ENCODE peak calls at places on chromosomes 3 and 15, in nine cellular contexts. One of them, this sample, is unnamed.
A peak's percentile ranks its signal among the peaks of the same experiment; 100 is the strongest.

GRCh38 chr3:67077656-67078055 is 79.5 kb downstream of the KBTBD8 start:
- DNase-seq in activated T-helper 1 cell treated with Interleukin-2 at 50 U/mL for 16 hours: no peak
- DNase-seq in GM04504: no peak
- DNase-seq in effector memory CD8-positive, alpha-beta T cell: no peak
- DNase-seq in hepatic stellate cell: no peak
- DNase-seq in KG1: no peak
- DNase-seq in mucosa of gallbladder: no peak
- DNase-seq in hypothalamus: no peak
- DNase-seq in HFF-Myc: no peak
- DNase-seq in this sample: no peak

GRCh38 chr3:126131881-126132750 is 48.2 kb upstream of the SLC41A3 start:
- DNase-seq in mucosa of gallbladder: no peak
- DNase-seq in KG1: no peak
- DNase-seq in HFF-Myc: no peak
- DNase-seq in hypothalamus: no peak
- DNase-seq in GM04504: no peak
- DNase-seq in effector memory CD8-positive, alpha-beta T cell: no peak
- DNase-seq in activated T-helper 1 cell treated with Interleukin-2 at 50 U/mL for 16 hours: no peak
- DNase-seq in hepatic stellate cell: no peak
- DNase-seq in this sample: no peak

GRCh38 chr3:28860307-28860706 is 420.6 kb upstream of the RBMS3 start:
- DNase-seq in HFF-Myc: no peak
- DNase-seq in hypothalamus: peak; percentile 41
- DNase-seq in GM04504: no peak
- DNase-seq in activated T-helper 1 cell treated with Interleukin-2 at 50 U/mL for 16 hours: no peak
- DNase-seq in effector memory CD8-positive, alpha-beta T cell: no peak
- DNase-seq in hepatic stellate cell: no peak
- DNase-seq in mucosa of gallbladder: peak; percentile 16
- DNase-seq in KG1: peak; percentile 15
- DNase-seq in this sample: no peak

GRCh38 chr3:96267577-96267976 is 546.8 kb upstream of the EPHA6 start:
- DNase-seq in HFF-Myc: no peak
- DNase-seq in effector memory CD8-positive, alpha-beta T cell: no peak
- DNase-seq in mucosa of gallbladder: peak; percentile 16
- DNase-seq in hypothalamus: no peak
- DNase-seq in hepatic stellate cell: no peak
- DNase-seq in KG1: no peak
- DNase-seq in GM04504: no peak
- DNase-seq in activated T-helper 1 cell treated with Interleukin-2 at 50 U/mL for 16 hours: no peak
- DNase-seq in this sample: no peak

GRCh38 chr15:39404767-39405173 is 176.1 kb upstream of the THBS1 start:
- DNase-seq in GM04504: peak; percentile 97
- DNase-seq in effector memory CD8-positive, alpha-beta T cell: no peak
- DNase-seq in activated T-helper 1 cell treated with Interleukin-2 at 50 U/mL for 16 hours: no peak
- DNase-seq in HFF-Myc: peak; percentile 63
- DNase-seq in KG1: no peak
- DNase-seq in mucosa of gallbladder: no peak
- DNase-seq in hypothalamus: no peak
- DNase-seq in hepatic stellate cell: peak; percentile 46
- DNase-seq in this sample: peak; percentile 70

GRCh38 chr15:70870066-70870465 is 16.1 kb upstream of the LARP6 start:
- DNase-seq in GM04504: no peak
- DNase-seq in effector memory CD8-positive, alpha-beta T cell: no peak
- DNase-seq in mucosa of gallbladder: no peak
- DNase-seq in HFF-Myc: no peak
- DNase-seq in hypothalamus: no peak
- DNase-seq in hepatic stellate cell: peak; percentile 60
- DNase-seq in KG1: no peak
- DNase-seq in activated T-helper 1 cell treated with Interleukin-2 at 50 U/mL for 16 hours: no peak
- DNase-seq in this sample: no peak

GRCh38 chr3:197854596-197855343 is 63.7 kb downstream of the LRCH3 start:
- DNase-seq in GM04504: peak; percentile 69
- DNase-seq in mucosa of gallbladder: no peak
- DNase-seq in hypothalamus: no peak
- DNase-seq in activated T-helper 1 cell treated with Interleukin-2 at 50 U/mL for 16 hours: no peak
- DNase-seq in effector memory CD8-positive, alpha-beta T cell: no peak
- DNase-seq in hepatic stellate cell: peak; percentile 85
- DNase-seq in KG1: no peak
- DNase-seq in HFF-Myc: peak; percentile 33
- DNase-seq in this sample: peak; percentile 65

GRCh38 chr3:49076627-49077026 is 17.2 kb downstream of the QRICH1 start:
- DNase-seq in activated T-helper 1 cell treated with Interleukin-2 at 50 U/mL for 16 hours: no peak
- DNase-seq in hepatic stellate cell: no peak
- DNase-seq in GM04504: no peak
- DNase-seq in effector memory CD8-positive, alpha-beta T cell: no peak
- DNase-seq in KG1: no peak
- DNase-seq in HFF-Myc: no peak
- DNase-seq in mucosa of gallbladder: no peak
- DNase-seq in hypothalamus: no peak
- DNase-seq in this sample: no peak

GRCh38 chr3:127305499-127305898 is 17.7 kb upstream of the PRR20G start:
- DNase-seq in mucosa of gallbladder: no peak
- DNase-seq in hypothalamus: no peak
- DNase-seq in KG1: no peak
- DNase-seq in GM04504: no peak
- DNase-seq in HFF-Myc: no peak
- DNase-seq in effector memory CD8-positive, alpha-beta T cell: no peak
- DNase-seq in hepatic stellate cell: no peak
- DNase-seq in activated T-helper 1 cell treated with Interleukin-2 at 50 U/mL for 16 hours: no peak
- DNase-seq in this sample: no peak

GRCh38 chr3:69772152-69772867 is 33.0 kb downstream of the MITF start:
- DNase-seq in hepatic stellate cell: no peak
- DNase-seq in hypothalamus: no peak
- DNase-seq in KG1: no peak
- DNase-seq in effector memory CD8-positive, alpha-beta T cell: no peak
- DNase-seq in HFF-Myc: no peak
- DNase-seq in GM04504: no peak
- DNase-seq in mucosa of gallbladder: no peak
- DNase-seq in activated T-helper 1 cell treated with Interleukin-2 at 50 U/mL for 16 hours: no peak
- DNase-seq in this sample: no peak

GRCh38 chr3:189267981-189268613 is 96.3 kb downstream of the TPRG1 start:
- DNase-seq in HFF-Myc: no peak
- DNase-seq in KG1: no peak
- DNase-seq in hepatic stellate cell: no peak
- DNase-seq in effector memory CD8-positive, alpha-beta T cell: no peak
- DNase-seq in GM04504: no peak
- DNase-seq in mucosa of gallbladder: no peak
- DNase-seq in activated T-helper 1 cell treated with Interleukin-2 at 50 U/mL for 16 hours: no peak
- DNase-seq in hypothalamus: no peak
- DNase-seq in this sample: peak; percentile 85

GRCh38 chr3:10964537-10965167 is 27.9 kb upstream of the SLC6A1 start:
- DNase-seq in hypothalamus: no peak
- DNase-seq in HFF-Myc: no peak
- DNase-seq in GM04504: no peak
- DNase-seq in hepatic stellate cell: no peak
- DNase-seq in activated T-helper 1 cell treated with Interleukin-2 at 50 U/mL for 16 hours: no peak
- DNase-seq in effector memory CD8-positive, alpha-beta T cell: no peak
- DNase-seq in KG1: no peak
- DNase-seq in mucosa of gallbladder: no peak
- DNase-seq in this sample: no peak

GRCh38 chr15:80462836-80463512 is 58.8 kb downstream of the ARNT2 start:
- DNase-seq in effector memory CD8-positive, alpha-beta T cell: no peak
- DNase-seq in mucosa of gallbladder: no peak
- DNase-seq in hypothalamus: no peak
- DNase-seq in activated T-helper 1 cell treated with Interleukin-2 at 50 U/mL for 16 hours: no peak
- DNase-seq in GM04504: no peak
- DNase-seq in KG1: no peak
- DNase-seq in HFF-Myc: no peak
- DNase-seq in hepatic stellate cell: no peak
- DNase-seq in this sample: no peak

GRCh38 chr3:45979378-45979777 is 16.2 kb downstream of the FYCO1 start:
- DNase-seq in hepatic stellate cell: no peak
- DNase-seq in effector memory CD8-positive, alpha-beta T cell: no peak
- DNase-seq in activated T-helper 1 cell treated with Interleukin-2 at 50 U/mL for 16 hours: no peak
- DNase-seq in GM04504: no peak
- DNase-seq in mucosa of gallbladder: no peak
- DNase-seq in KG1: no peak
- DNase-seq in hypothalamus: no peak
- DNase-seq in HFF-Myc: no peak
- DNase-seq in this sample: no peak

GRCh38 chr3:43618142-43618541 is 3.7 kb downstream of the ANO10 start:
- DNase-seq in HFF-Myc: no peak
- DNase-seq in KG1: no peak
- DNase-seq in hepatic stellate cell: no peak
- DNase-seq in GM04504: no peak
- DNase-seq in hypothalamus: no peak
- DNase-seq in effector memory CD8-positive, alpha-beta T cell: no peak
- DNase-seq in mucosa of gallbladder: no peak
- DNase-seq in activated T-helper 1 cell treated with Interleukin-2 at 50 U/mL for 16 hours: no peak
- DNase-seq in this sample: no peak

GRCh38 chr3:26718295-26718694 is 95.7 kb downstream of the LRRC3B start:
- DNase-seq in hypothalamus: no peak
- DNase-seq in mucosa of gallbladder: no peak
- DNase-seq in HFF-Myc: no peak
- DNase-seq in hepatic stellate cell: no peak
- DNase-seq in GM04504: no peak
- DNase-seq in effector memory CD8-positive, alpha-beta T cell: no peak
- DNase-seq in KG1: no peak
- DNase-seq in activated T-helper 1 cell treated with Interleukin-2 at 50 U/mL for 16 hours: no peak
- DNase-seq in this sample: no peak

GRCh38 chr3:66808891-66809578 is 189.1 kb upstream of the KBTBD8 start:
- DNase-seq in hypothalamus: no peak
- DNase-seq in effector memory CD8-positive, alpha-beta T cell: no peak
- DNase-seq in activated T-helper 1 cell treated with Interleukin-2 at 50 U/mL for 16 hours: no peak
- DNase-seq in KG1: no peak
- DNase-seq in HFF-Myc: no peak
- DNase-seq in hepatic stellate cell: no peak
- DNase-seq in GM04504: no peak
- DNase-seq in mucosa of gallbladder: peak; percentile 80
- DNase-seq in this sample: no peak

GRCh38 chr3:145266368-145266767 is 894.6 kb downstream of the PLOD2 start:
- DNase-seq in GM04504: no peak
- DNase-seq in mucosa of gallbladder: no peak
- DNase-seq in hypothalamus: no peak
- DNase-seq in effector memory CD8-positive, alpha-beta T cell: no peak
- DNase-seq in KG1: no peak
- DNase-seq in activated T-helper 1 cell treated with Interleukin-2 at 50 U/mL for 16 hours: no peak
- DNase-seq in hepatic stellate cell: no peak
- DNase-seq in HFF-Myc: no peak
- DNase-seq in this sample: no peak

GRCh38 chr3:15325228-15325627 is 7.2 kb downstream of the SH3BP5 start:
- DNase-seq in activated T-helper 1 cell treated with Interleukin-2 at 50 U/mL for 16 hours: no peak
- DNase-seq in mucosa of gallbladder: no peak
- DNase-seq in hepatic stellate cell: no peak
- DNase-seq in GM04504: no peak
- DNase-seq in hypothalamus: no peak
- DNase-seq in KG1: no peak
- DNase-seq in HFF-Myc: no peak
- DNase-seq in effector memory CD8-positive, alpha-beta T cell: no peak
- DNase-seq in this sample: no peak

This sample was measured in epithelial cell of prostate.